ENCODE peak calls at places on chromosome 17, in ten cellular contexts. One of them, this sample, is unnamed.

GRCh38 chr17:62974788-62975586 is 9.0 kb downstream of the TANC2 start:
- DNase-seq in RWPE1: no peak
- DNase-seq in AG10803: peak
- DNase-seq in Caco-2: no peak
- DNase-seq in upper lobe of right lung: no peak
- DNase-seq in cardiac fibroblast: no peak
- DNase-seq in heart left ventricle: no peak
- DNase-seq in neural crest cell: no peak
- DNase-seq in AG04450: no peak
- DNase-seq in cardiac muscle cell: no peak
- DNase-seq in this sample: no peak

GRCh38 chr17:55444471-55445441 is 23.1 kb upstream of the MMD start:
- DNase-seq in RWPE1: no peak
- DNase-seq in AG10803: no peak
- DNase-seq in Caco-2: peak
- DNase-seq in upper lobe of right lung: no peak
- DNase-seq in cardiac fibroblast: peak
- DNase-seq in heart left ventricle: no peak
- DNase-seq in neural crest cell: no peak
- DNase-seq in AG04450: no peak
- DNase-seq in cardiac muscle cell: no peak
- DNase-seq in this sample: no peak

GRCh38 chr17:83189673-83190385 is 110.4 kb downstream of the METRNL start:
- DNase-seq in RWPE1: no peak
- DNase-seq in AG10803: peak
- DNase-seq in Caco-2: peak
- DNase-seq in upper lobe of right lung: peak
- DNase-seq in cardiac fibroblast: peak
- DNase-seq in heart left ventricle: peak
- DNase-seq in neural crest cell: no peak
- DNase-seq in AG04450: peak
- DNase-seq in cardiac muscle cell: no peak
- DNase-seq in this sample: peak

GRCh38 chr17:75785770-75786538 is 1.3 kb downstream of the UNK start:
- DNase-seq in RWPE1: no peak
- DNase-seq in AG10803: peak
- DNase-seq in Caco-2: no peak
- DNase-seq in upper lobe of right lung: no peak
- DNase-seq in cardiac fibroblast: peak
- DNase-seq in heart left ventricle: no peak
- DNase-seq in neural crest cell: no peak
- DNase-seq in AG04450: no peak
- DNase-seq in cardiac muscle cell: no peak
- DNase-seq in this sample: no peak

GRCh38 chr17:81376946-81377733 is 18.1 kb upstream of the BAHCC1 start:
- DNase-seq in RWPE1: no peak
- DNase-seq in AG10803: no peak
- DNase-seq in Caco-2: no peak
- DNase-seq in upper lobe of right lung: no peak
- DNase-seq in cardiac fibroblast: no peak
- DNase-seq in heart left ventricle: no peak
- DNase-seq in neural crest cell: no peak
- DNase-seq in AG04450: no peak
- DNase-seq in cardiac muscle cell: no peak
- DNase-seq in this sample: no peak

GRCh38 chr17:4073983-4074830 is 68.6 kb downstream of the ZZEF1 start:
- DNase-seq in RWPE1: no peak
- DNase-seq in AG10803: no peak
- DNase-seq in Caco-2: no peak
- DNase-seq in upper lobe of right lung: no peak
- DNase-seq in cardiac fibroblast: no peak
- DNase-seq in heart left ventricle: peak
- DNase-seq in neural crest cell: no peak
- DNase-seq in AG04450: no peak
- DNase-seq in cardiac muscle cell: no peak
- DNase-seq in this sample: no peak

GRCh38 chr17:72173475-72174116 is 52.8 kb downstream of the SOX9 start:
- DNase-seq in RWPE1: no peak
- DNase-seq in AG10803: no peak
- DNase-seq in Caco-2: no peak
- DNase-seq in upper lobe of right lung: no peak
- DNase-seq in cardiac fibroblast: no peak
- DNase-seq in heart left ventricle: no peak
- DNase-seq in neural crest cell: no peak
- DNase-seq in AG04450: no peak
- DNase-seq in cardiac muscle cell: no peak
- DNase-seq in this sample: no peak

GRCh38 chr17:12409082-12409481 is 256.6 kb upstream of the MYOCD start:
- DNase-seq in RWPE1: no peak
- DNase-seq in AG10803: no peak
- DNase-seq in Caco-2: no peak
- DNase-seq in upper lobe of right lung: no peak
- DNase-seq in cardiac fibroblast: no peak
- DNase-seq in heart left ventricle: no peak
- DNase-seq in neural crest cell: no peak
- DNase-seq in AG04450: no peak
- DNase-seq in cardiac muscle cell: peak
- DNase-seq in this sample: no peak

GRCh38 chr17:33976816-33977215 is 278.3 kb upstream of the CCL2 start:
- DNase-seq in RWPE1: no peak
- DNase-seq in AG10803: peak
- DNase-seq in Caco-2: no peak
- DNase-seq in upper lobe of right lung: no peak
- DNase-seq in cardiac fibroblast: no peak
- DNase-seq in heart left ventricle: no peak
- DNase-seq in neural crest cell: no peak
- DNase-seq in AG04450: no peak
- DNase-seq in cardiac muscle cell: no peak
- DNase-seq in this sample: no peak

GRCh38 chr17:43169561-43170139 is 1.4 kb upstream of the NBR1 start:
- DNase-seq in RWPE1: peak
- DNase-seq in AG10803: peak
- DNase-seq in Caco-2: peak
- DNase-seq in upper lobe of right lung: no peak
- DNase-seq in cardiac fibroblast: no peak
- DNase-seq in heart left ventricle: no peak
- DNase-seq in neural crest cell: no peak
- DNase-seq in AG04450: no peak
- DNase-seq in cardiac muscle cell: no peak
- DNase-seq in this sample: no peak

GRCh38 chr17:2792541-2793169 is 3.6 kb upstream of the RAP1GAP2 start:
- DNase-seq in RWPE1: no peak
- DNase-seq in AG10803: no peak
- DNase-seq in Caco-2: no peak
- DNase-seq in upper lobe of right lung: no peak
- DNase-seq in cardiac fibroblast: no peak
- DNase-seq in heart left ventricle: no peak
- DNase-seq in neural crest cell: no peak
- DNase-seq in AG04450: no peak
- DNase-seq in cardiac muscle cell: no peak
- DNase-seq in this sample: no peak

GRCh38 chr17:4573682-4574081 is 10.6 kb upstream of the SMTNL2 start:
- DNase-seq in RWPE1: no peak
- DNase-seq in AG10803: no peak
- DNase-seq in Caco-2: no peak
- DNase-seq in upper lobe of right lung: peak
- DNase-seq in cardiac fibroblast: no peak
- DNase-seq in heart left ventricle: peak
- DNase-seq in neural crest cell: no peak
- DNase-seq in AG04450: no peak
- DNase-seq in cardiac muscle cell: no peak
- DNase-seq in this sample: no peak

GRCh38 chr17:33021731-33022408 is 30.2 kb downstream of the SPACA3 start:
- DNase-seq in RWPE1: no peak
- DNase-seq in AG10803: peak
- DNase-seq in Caco-2: no peak
- DNase-seq in upper lobe of right lung: no peak
- DNase-seq in cardiac fibroblast: no peak
- DNase-seq in heart left ventricle: no peak
- DNase-seq in neural crest cell: no peak
- DNase-seq in AG04450: no peak
- DNase-seq in cardiac muscle cell: peak
- DNase-seq in this sample: no peak

GRCh38 chr17:180380-181212 is 854 bp downstream of the DOC2B start:
- DNase-seq in RWPE1: no peak
- DNase-seq in AG10803: no peak
- DNase-seq in Caco-2: no peak
- DNase-seq in upper lobe of right lung: no peak
- DNase-seq in cardiac fibroblast: no peak
- DNase-seq in heart left ventricle: peak
- DNase-seq in neural crest cell: no peak
- DNase-seq in AG04450: no peak
- DNase-seq in cardiac muscle cell: peak
- DNase-seq in this sample: no peak

GRCh38 chr17:42578282-42578869 is 847 bp upstream of the PSMC3IP start:
- DNase-seq in RWPE1: peak
- DNase-seq in AG10803: peak
- DNase-seq in Caco-2: peak
- DNase-seq in upper lobe of right lung: peak
- DNase-seq in cardiac fibroblast: peak
- DNase-seq in heart left ventricle: peak
- DNase-seq in neural crest cell: peak
- DNase-seq in AG04450: no peak
- DNase-seq in cardiac muscle cell: peak
- DNase-seq in this sample: no peak

GRCh38 chr17:10292057-10292931 is 80.5 kb downstream of the MYH13 start:
- DNase-seq in RWPE1: peak
- DNase-seq in AG10803: peak
- DNase-seq in Caco-2: no peak
- DNase-seq in upper lobe of right lung: no peak
- DNase-seq in cardiac fibroblast: peak
- DNase-seq in heart left ventricle: peak
- DNase-seq in neural crest cell: no peak
- DNase-seq in AG04450: no peak
- DNase-seq in cardiac muscle cell: peak
- DNase-seq in this sample: no peak

GRCh38 chr17:80122926-80123505 is 21.6 kb downstream of the GAA start:
- DNase-seq in RWPE1: no peak
- DNase-seq in AG10803: no peak
- DNase-seq in Caco-2: no peak
- DNase-seq in upper lobe of right lung: no peak
- DNase-seq in cardiac fibroblast: no peak
- DNase-seq in heart left ventricle: no peak
- DNase-seq in neural crest cell: no peak
- DNase-seq in AG04450: no peak
- DNase-seq in cardiac muscle cell: no peak
- DNase-seq in this sample: no peak

DNA sequence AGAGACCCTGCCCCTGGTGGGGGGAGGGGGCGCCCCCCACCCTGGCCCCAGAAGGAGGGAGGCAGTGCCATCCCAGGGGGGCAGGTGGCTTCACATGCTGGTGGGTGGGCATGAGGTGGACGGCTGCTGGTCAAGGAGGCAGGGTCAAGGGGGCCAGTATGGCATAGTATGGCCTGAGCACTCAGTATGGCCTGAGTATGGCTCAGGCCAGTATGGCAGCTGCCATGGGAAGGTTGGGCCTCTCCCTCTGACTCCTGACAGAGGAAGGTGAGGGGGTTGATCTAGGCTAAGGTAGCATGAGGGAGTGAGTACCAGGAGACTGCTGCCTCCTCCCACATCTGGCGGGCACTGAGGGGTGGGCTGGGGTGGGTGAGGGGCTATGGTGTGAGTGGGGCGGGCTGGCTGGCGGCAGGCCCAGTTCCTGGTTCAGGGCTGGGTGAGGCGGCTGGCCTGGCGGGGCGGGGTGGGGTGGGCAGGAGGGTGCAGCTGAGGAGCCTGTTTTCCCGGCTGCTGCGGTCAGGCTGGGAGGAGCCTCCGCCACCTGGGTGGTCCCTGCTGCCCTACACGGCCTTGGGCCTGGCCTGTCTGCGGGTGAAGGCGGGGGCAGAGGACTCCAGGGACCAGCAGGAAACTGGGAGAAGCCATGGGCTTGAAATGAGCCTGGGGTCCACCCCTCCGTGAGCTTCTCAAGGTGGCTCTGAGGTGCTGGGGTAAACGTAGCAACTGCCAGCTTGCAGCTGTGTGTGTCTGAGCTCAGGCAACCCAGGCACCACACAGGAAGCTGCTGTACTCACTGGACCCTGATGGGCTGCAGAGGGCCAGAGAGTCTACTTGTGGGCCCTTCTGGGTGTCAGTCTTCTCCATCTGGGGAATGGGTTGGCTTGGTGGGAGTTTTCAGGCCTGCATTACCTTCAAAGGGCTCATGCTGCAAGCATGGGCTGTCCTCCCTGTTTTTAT is 57.0 kb downstream of the RAI1 start:
- DNase-seq in RWPE1: peak
- DNase-seq in AG10803: no peak
- DNase-seq in Caco-2: no peak
- DNase-seq in upper lobe of right lung: peak
- DNase-seq in cardiac fibroblast: no peak
- DNase-seq in heart left ventricle: no peak
- DNase-seq in neural crest cell: no peak
- DNase-seq in AG04450: no peak
- DNase-seq in cardiac muscle cell: peak
- DNase-seq in this sample: no peak
- TF ChIP-seq CTCF in RWPE1: no peak
- TF ChIP-seq CTCF in AG10803: no peak
- TF ChIP-seq CTCF in Caco-2: no peak
- TF ChIP-seq CTCF in upper lobe of right lung: no peak
- TF ChIP-seq CTCF in cardiac fibroblast: no peak
- TF ChIP-seq CTCF in heart left ventricle: no peak
- TF ChIP-seq CTCF in neural crest cell: no peak
- TF ChIP-seq CTCF in AG04450: no peak
- TF ChIP-seq CTCF in cardiac muscle cell: no peak
- TF ChIP-seq CTCF in this sample: no peak

GRCh38 chr17:69506489-69506888 is 92.0 kb downstream of the MAP2K6 start:
- DNase-seq in RWPE1: no peak
- DNase-seq in AG10803: no peak
- DNase-seq in Caco-2: no peak
- DNase-seq in upper lobe of right lung: no peak
- DNase-seq in cardiac fibroblast: peak
- DNase-seq in heart left ventricle: no peak
- DNase-seq in neural crest cell: no peak
- DNase-seq in AG04450: no peak
- DNase-seq in cardiac muscle cell: no peak
- DNase-seq in this sample: no peak
- TF ChIP-seq CTCF in RWPE1: no peak
- TF ChIP-seq CTCF in AG10803: peak
- TF ChIP-seq CTCF in Caco-2: peak
- TF ChIP-seq CTCF in upper lobe of right lung: peak
- TF ChIP-seq CTCF in cardiac fibroblast: peak
- TF ChIP-seq CTCF in heart left ventricle: no peak
- TF ChIP-seq CTCF in neural crest cell: peak
- TF ChIP-seq CTCF in AG04450: peak
- TF ChIP-seq CTCF in cardiac muscle cell: peak
- TF ChIP-seq CTCF in this sample: peak

GRCh38 chr17:41307647-41308046 is 1.5 kb downstream of the KRTAP16-1 start:
- DNase-seq in RWPE1: no peak
- DNase-seq in AG10803: peak
- DNase-seq in Caco-2: no peak
- DNase-seq in upper lobe of right lung: peak
- DNase-seq in cardiac fibroblast: peak
- DNase-seq in heart left ventricle: peak
- DNase-seq in neural crest cell: no peak
- DNase-seq in AG04450: no peak
- DNase-seq in cardiac muscle cell: no peak
- DNase-seq in this sample: no peak
- TF ChIP-seq CTCF in RWPE1: no peak
- TF ChIP-seq CTCF in AG10803: no peak
- TF ChIP-seq CTCF in Caco-2: no peak
- TF ChIP-seq CTCF in upper lobe of right lung: no peak
- TF ChIP-seq CTCF in cardiac fibroblast: no peak
- TF ChIP-seq CTCF in heart left ventricle: no peak
- TF ChIP-seq CTCF in neural crest cell: no peak
- TF ChIP-seq CTCF in AG04450: no peak
- TF ChIP-seq CTCF in cardiac muscle cell: no peak
- TF ChIP-seq CTCF in this sample: no peak

GRCh38 chr17:73231841-73232586 is 29.7 kb downstream of the CPSF4L start:
- DNase-seq in RWPE1: peak
- DNase-seq in AG10803: peak
- DNase-seq in Caco-2: peak
- DNase-seq in upper lobe of right lung: peak
- DNase-seq in cardiac fibroblast: peak
- DNase-seq in heart left ventricle: peak
- DNase-seq in neural crest cell: peak
- DNase-seq in AG04450: peak
- DNase-seq in cardiac muscle cell: peak
- DNase-seq in this sample: peak
- TF ChIP-seq CTCF in RWPE1: no peak
- TF ChIP-seq CTCF in AG10803: no peak
- TF ChIP-seq CTCF in Caco-2: peak
- TF ChIP-seq CTCF in upper lobe of right lung: peak
- TF ChIP-seq CTCF in cardiac fibroblast: no peak
- TF ChIP-seq CTCF in heart left ventricle: peak
- TF ChIP-seq CTCF in neural crest cell: no peak
- TF ChIP-seq CTCF in AG04450: peak
- TF ChIP-seq CTCF in cardiac muscle cell: peak
- TF ChIP-seq CTCF in this sample: peak

This sample was measured in chondrocyte.